ENCODE peak calls at places on chromosomes 6 and 20, in seven cellular contexts. L, A, Y, D, P, O and J are unnamed samples.

GRCh38 chr6:123931928-123932327 is 128.3 kb downstream of the NKAIN2 start:
- DNase-seq in L (no peak), A (no peak), Y (no peak), D (no peak), P (no peak), O (no peak), J (no peak)

GRCh38 chr6:132392792-132393191 is 8.5 kb downstream of the MOXD1 start:
- DNase-seq in L (no peak), A (no peak), Y (peak), D (no peak), P (no peak), O (no peak), J (peak)

GRCh38 chr20:10647471-10647870 is 26.3 kb downstream of the JAG1 start:
- DNase-seq in L (no peak), A (no peak), Y (peak), D (no peak), P (no peak), O (peak), J (no peak)

GRCh38 chr6:155861821-155862220 is 406.2 kb upstream of the NOX3 start:
- DNase-seq in L (no peak), A (no peak), Y (no peak), D (no peak), P (no peak), O (no peak), J (no peak)

GRCh38 chr6:125439512-125439911 is 137.7 kb upstream of the HDDC2 start:
- DNase-seq in L (no peak), A (no peak), Y (no peak), D (no peak), P (no peak), O (no peak), J (no peak)

GRCh38 chr20:32126919-32127318 is 17.4 kb downstream of the TM9SF4 start:
- DNase-seq in L (no peak), A (no peak), Y (no peak), D (no peak), P (no peak), O (no peak), J (no peak)

GRCh38 chr6:144150673-144151009 is 324 bp downstream of the STX11 start:
- DNase-seq in L (peak), A (peak), Y (peak), D (peak), P (peak), O (no peak), J (peak)

GRCh38 chr6:116941727-116942126 is 64.7 kb downstream of the RFX6 start:
- DNase-seq in L (no peak), A (no peak), Y (peak), D (no peak), P (no peak), O (no peak), J (no peak)

GRCh38 chr6:129635396-129636164 is 74.4 kb downstream of the ARHGAP18 start:
- DNase-seq in L (no peak), A (no peak), Y (no peak), D (peak), P (peak), O (no peak), J (no peak)

GRCh38 chr6:129637340-129638054 is 72.5 kb downstream of the ARHGAP18 start:
- DNase-seq in L (no peak), A (no peak), Y (no peak), D (no peak), P (no peak), O (no peak), J (no peak)

GRCh38 chr6:129633529-129633928 is 76.4 kb downstream of the ARHGAP18 start:
- DNase-seq in L (no peak), A (no peak), Y (no peak), D (no peak), P (no peak), O (no peak), J (no peak)

GRCh38 chr6:129632081-129632758 is 77.8 kb downstream of the ARHGAP18 start:
- DNase-seq in L (no peak), A (no peak), Y (no peak), D (no peak), P (no peak), O (no peak), J (no peak)

GRCh38 chr6:129634411-129635230 is 75.4 kb downstream of the ARHGAP18 start:
- DNase-seq in L (no peak), A (no peak), Y (no peak), D (peak), P (peak), O (no peak), J (no peak)
- H3K23ac ChIP-seq in L (no peak), A (no peak), Y (no peak), D (no peak), P (no peak), O (no peak), J (no peak)

GRCh38 chr20:5945963-5946362 is 4.4 kb downstream of the TRMT6 start:
- DNase-seq in L (no peak), A (no peak), Y (no peak), D (peak), P (peak), O (no peak), J (no peak)

GRCh38 chr20:5947276-5947675 is 3.1 kb downstream of the TRMT6 start:
- DNase-seq in L (no peak), A (no peak), Y (no peak), D (no peak), P (no peak), O (no peak), J (no peak)

GRCh38 chr20:5950271-5951031 is at the start of the genes MCM8 and TRMT6:
- DNase-seq in L (peak), A (peak), Y (peak), D (peak), P (peak), O (peak), J (peak)

GRCh38 chr20:5949943-5950270 is 426 bp downstream of the TRMT6 start:
- DNase-seq in L (no peak), A (no peak), Y (no peak), D (no peak), P (no peak), O (no peak), J (no peak)
- H3K18ac ChIP-seq in L (peak), A (peak), Y (no peak), D (no peak), P (no peak), O (peak), J (peak)

GRCh38 chr6:51466427-51466826 is 621.0 kb downstream of the PKHD1 start:
- DNase-seq in L (no peak), A (no peak), Y (peak), D (no peak), P (no peak), O (no peak), J (no peak)

GRCh38 chr6:51467231-51467952 is 620.0 kb downstream of the PKHD1 start:
- DNase-seq in L (peak), A (no peak), Y (no peak), D (no peak), P (no peak), O (no peak), J (no peak)

GRCh38 chr6:51464956-51465355 is 622.5 kb downstream of the PKHD1 start:
- DNase-seq in L (no peak), A (no peak), Y (no peak), D (no peak), P (no peak), O (no peak), J (no peak)

GRCh38 chr6:51459958-51460357 is 627.5 kb downstream of the PKHD1 start:
- DNase-seq in L (no peak), A (no peak), Y (no peak), D (no peak), P (no peak), O (no peak), J (no peak)

DNA sequence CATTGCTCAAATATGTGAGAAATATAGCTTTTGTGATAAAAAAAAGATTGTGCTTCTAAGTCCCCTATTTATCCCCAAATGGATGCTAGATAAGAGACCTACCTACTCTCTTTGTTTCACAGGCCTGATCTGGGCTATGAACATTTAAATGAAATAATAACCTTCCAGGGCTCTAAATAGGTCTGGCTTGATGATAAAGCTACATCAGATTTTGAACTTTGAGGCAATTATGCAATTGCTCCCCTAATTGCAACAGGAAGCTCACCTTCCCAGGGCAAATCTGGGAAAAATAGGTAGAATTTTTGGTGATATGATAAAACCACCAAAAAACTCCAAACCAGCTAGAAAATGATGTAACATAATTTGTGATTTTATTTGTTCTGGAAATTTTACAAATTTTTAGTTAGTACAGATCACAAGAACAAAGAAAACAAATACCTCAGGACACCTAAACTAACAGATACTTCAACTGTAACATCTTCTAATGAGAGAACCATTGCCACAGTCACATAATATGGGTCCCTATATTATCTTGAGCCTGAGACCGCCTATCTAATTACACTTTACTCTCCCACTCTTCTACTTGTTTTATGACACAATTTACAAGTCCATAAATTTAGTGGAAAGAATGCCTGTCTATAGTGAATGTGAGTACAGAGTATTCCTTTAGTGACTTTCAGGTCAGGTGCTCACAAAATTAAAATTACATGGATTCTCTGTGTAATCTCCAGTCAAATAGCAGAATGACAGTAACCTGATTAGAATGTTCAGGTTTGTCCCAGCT is 624.3 kb downstream of the PKHD1 start:
- DNase-seq in L (no peak), A (no peak), Y (no peak), D (no peak), P (no peak), O (no peak), J (no peak)
- H3K23ac ChIP-seq in L (no peak), A (no peak), Y (no peak), D (no peak), P (no peak), O (no peak), J (no peak)

GRCh38 chr6:134111062-134111677 is 58.7 kb upstream of the SLC2A12 start:
- DNase-seq in L (peak), A (no peak), Y (peak), D (peak), P (peak), O (peak), J (peak)

GRCh38 chr6:134103004-134103403 is 50.6 kb upstream of the SLC2A12 start:
- DNase-seq in L (no peak), A (no peak), Y (no peak), D (no peak), P (no peak), O (no peak), J (no peak)

GRCh38 chr6:134101479-134101878 is 49.1 kb upstream of the SLC2A12 start:
- DNase-seq in L (no peak), A (no peak), Y (no peak), D (no peak), P (no peak), O (no peak), J (no peak)

GRCh38 chr6:134105903-134106302 is 53.5 kb upstream of the SLC2A12 start:
- DNase-seq in L (no peak), A (no peak), Y (no peak), D (no peak), P (no peak), O (no peak), J (no peak)

DNA sequence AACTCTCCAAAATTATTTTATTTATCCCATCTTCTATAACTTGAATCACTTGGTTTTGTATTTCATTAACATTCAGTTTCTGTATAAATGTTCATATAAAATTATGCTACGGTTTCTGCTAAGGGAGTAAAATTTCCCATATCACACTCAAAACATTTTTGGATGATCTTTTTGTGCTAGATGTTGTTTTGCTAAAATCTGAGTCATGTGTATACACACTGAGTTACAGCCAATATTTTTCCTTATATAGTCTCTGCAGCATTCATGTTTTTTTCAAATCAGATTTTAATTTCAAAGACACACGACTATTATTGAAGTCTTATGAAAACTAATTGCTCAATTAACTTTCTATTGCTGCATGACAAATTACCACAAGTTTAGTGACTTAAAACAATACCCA is 54.3 kb upstream of the SLC2A12 start:
- DNase-seq in L (no peak), A (no peak), Y (no peak), D (peak), P (no peak), O (no peak), J (no peak)
- H3K18ac ChIP-seq in L (no peak), A (no peak), Y (no peak), D (peak), P (no peak), O (no peak), J (no peak)

DNA sequence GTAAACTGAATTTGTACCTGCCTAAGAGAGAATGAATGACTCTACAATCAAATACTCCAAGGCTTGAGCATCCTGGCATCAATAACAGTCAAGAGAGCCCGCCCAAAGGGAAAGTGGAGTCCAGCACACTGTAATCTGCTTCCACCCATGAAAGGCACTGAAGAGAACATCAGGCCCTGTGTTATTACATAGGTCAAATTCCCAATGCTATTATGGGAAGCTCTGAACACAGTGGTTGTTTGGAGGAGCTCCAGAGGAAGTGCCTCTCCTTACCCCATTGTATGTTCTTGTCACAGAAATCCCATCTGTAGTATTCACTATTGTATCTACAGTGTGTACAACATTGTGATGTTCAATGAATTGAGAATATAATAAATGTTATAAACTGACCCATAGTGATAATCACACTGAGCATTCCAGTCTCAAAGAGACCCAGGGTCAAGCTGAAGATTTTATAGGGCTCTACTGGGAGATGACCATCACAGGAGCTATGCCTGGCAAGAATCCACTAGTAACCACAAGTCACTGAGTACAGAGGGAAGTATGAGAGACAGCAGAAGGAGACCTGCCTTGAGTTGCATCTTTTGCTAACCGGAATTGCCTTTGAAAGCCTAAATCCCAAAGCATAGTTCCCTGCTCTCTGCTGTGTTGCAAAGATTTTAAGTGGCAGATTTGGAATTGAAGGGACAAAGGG is 446.7 kb downstream of the GJA1 start:
- DNase-seq in L (no peak), A (no peak), Y (no peak), D (peak), P (peak), O (no peak), J (no peak)
- H3K23ac ChIP-seq in L (no peak), A (no peak), Y (no peak), D (no peak), P (no peak), O (no peak), J (no peak)

DNA sequence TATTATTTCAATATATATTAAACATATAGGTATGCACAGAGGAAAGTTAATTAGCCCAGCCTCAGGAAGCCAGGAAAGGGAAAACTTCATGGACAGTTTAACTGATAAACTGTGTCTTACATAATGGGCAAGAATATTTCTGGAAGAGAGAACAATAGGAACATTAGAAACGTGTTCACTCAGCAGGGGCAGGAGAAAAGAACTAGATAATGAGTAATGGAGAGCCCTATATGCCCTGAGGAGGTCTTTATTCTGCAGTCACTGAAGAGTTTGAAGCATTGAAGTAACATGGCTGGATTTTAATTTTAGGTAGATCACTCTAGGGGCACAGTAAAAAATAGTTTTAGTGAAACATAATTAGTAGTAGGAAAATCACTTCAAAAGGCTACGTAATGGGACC is 23.6 kb downstream of the CEP57L1 start:
- DNase-seq in L (no peak), A (no peak), Y (no peak), D (no peak), P (no peak), O (no peak), J (no peak)
- H3K18ac ChIP-seq in L (no peak), A (no peak), Y (no peak), D (no peak), P (no peak), O (no peak), J (no peak)

DNA sequence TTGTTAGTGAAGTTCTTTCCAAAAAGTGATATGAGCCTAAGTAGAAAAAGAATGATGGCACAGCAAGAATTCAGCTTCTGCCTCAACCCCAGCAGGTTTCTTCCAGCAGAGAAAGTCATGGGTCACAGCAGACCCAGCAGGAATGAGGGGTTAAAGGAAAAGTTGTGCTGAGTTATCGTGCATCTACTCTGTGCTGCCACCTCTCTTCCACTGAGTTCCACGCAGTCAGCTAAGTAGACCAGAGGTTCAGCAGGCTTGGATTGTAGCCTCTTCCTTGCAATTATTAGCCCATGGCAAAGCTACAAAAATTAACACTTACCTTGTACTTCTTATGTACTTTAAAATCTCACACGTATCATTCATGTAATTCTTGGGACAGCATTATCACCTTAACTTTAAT is 510.8 kb downstream of the PTPRT start:
- DNase-seq in L (no peak), A (peak), Y (peak), D (no peak), P (no peak), O (no peak), J (peak)
- H3K23ac ChIP-seq in L (no peak), A (no peak), Y (no peak), D (no peak), P (no peak), O (no peak), J (no peak)

GRCh38 chr20:58511364-58511763 is 3.8 kb downstream of the APCDD1L start:
- DNase-seq in L (no peak), A (no peak), Y (no peak), D (peak), P (peak), O (peak), J (no peak)
- H3K18ac ChIP-seq in L (no peak), A (no peak), Y (no peak), D (no peak), P (no peak), O (no peak), J (no peak)

GRCh38 chr6:136426627-136427377 is 123.4 kb downstream of the MAP7 start:
- DNase-seq in L (no peak), A (no peak), Y (no peak), D (no peak), P (no peak), O (peak), J (no peak)

GRCh38 chr6:136425793-136426192 is 124.4 kb downstream of the MAP7 start:
- DNase-seq in L (no peak), A (no peak), Y (no peak), D (no peak), P (no peak), O (no peak), J (no peak)

GRCh38 chr6:136429264-136429663 is 121.0 kb downstream of the MAP7 start:
- DNase-seq in L (no peak), A (no peak), Y (no peak), D (no peak), P (no peak), O (no peak), J (no peak)

GRCh38 chr6:136427378-136427717 is 122.9 kb downstream of the MAP7 start:
- DNase-seq in L (no peak), A (no peak), Y (no peak), D (no peak), P (no peak), O (no peak), J (no peak)

DNA sequence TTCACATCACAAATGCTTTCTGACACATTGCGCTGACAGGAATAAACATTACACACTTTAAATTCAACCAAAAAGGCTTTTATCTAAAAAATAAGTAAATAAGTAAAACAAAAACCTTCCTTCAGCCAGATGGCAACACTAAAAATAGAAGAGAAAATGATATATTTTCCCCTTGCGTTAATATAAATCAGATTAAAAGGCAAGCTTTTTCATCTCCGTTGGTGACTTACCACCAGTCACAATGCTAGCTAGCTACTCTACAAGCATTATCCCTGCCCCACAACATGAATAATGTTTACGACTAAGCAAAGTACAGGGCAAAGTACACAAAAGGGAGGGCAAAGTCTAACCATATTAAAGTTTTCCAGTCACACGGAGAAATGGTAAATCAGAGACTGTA is 120.5 kb downstream of the MAP7 start:
- DNase-seq in L (no peak), A (no peak), Y (no peak), D (no peak), P (no peak), O (no peak), J (no peak)
- H3K23ac ChIP-seq in L (no peak), A (no peak), Y (no peak), D (no peak), P (no peak), O (no peak), J (no peak)